ENCODE peak calls at places on chromosomes 7 and 10, in seven cellular contexts. B, L, R, H, I, O and E are unnamed samples.

GRCh38 chr7:102890292-102890970 is 22.4 kb upstream of the LRRC17 start:
- DNase-seq in B (peak; percentile 57), L (no peak), R (no peak), H (no peak), I (no peak), O (no peak), E (no peak)

GRCh38 chr7:1920266-1920681 is 250.2 kb downstream of the ELFN1 start:
- DNase-seq in B (no peak), L (peak; percentile 72), R (no peak), H (peak; percentile 71), I (no peak), O (no peak), E (no peak)

GRCh38 chr7:150801946-150802771 is 1.6 kb downstream of the TMEM176A start:
- DNase-seq in B (no peak), L (no peak), R (no peak), H (no peak), I (no peak), O (no peak), E (no peak)

GRCh38 chr10:49009231-49009979 is 69.8 kb upstream of the LRRC18 start:
- DNase-seq in B (no peak), L (no peak), R (no peak), H (no peak), I (no peak), O (no peak), E (no peak)

GRCh38 chr7:138981332-138982203 is at the start of gene KIAA1549:
- DNase-seq in B (peak; percentile 76), L (peak; percentile 84), R (peak; percentile 30), H (peak; percentile 27), I (peak; percentile 58), O (no peak), E (no peak)

GRCh38 chr7:111587126-111587525 is 24.8 kb upstream of the IMMP2L start:
- DNase-seq in B (no peak), L (no peak), R (no peak), H (no peak), I (no peak), O (no peak), E (no peak)

GRCh38 chr10:45227042-45227441 is 88.4 kb downstream of the OR13A1 start:
- DNase-seq in B (no peak), L (no peak), R (no peak), H (no peak), I (no peak), O (no peak), E (no peak)

GRCh38 chr7:101688183-101688831 is 59.2 kb upstream of the MYL10 start:
- DNase-seq in B (peak; percentile 73), L (peak; percentile 93), R (peak; percentile 60), H (peak; percentile 72), I (peak; percentile 84), O (peak; percentile 28), E (peak; percentile 40)

GRCh38 chr7:27092753-27093097 is 3.1 kb downstream of the HOXA1 start:
- DNase-seq in B (no peak), L (no peak), R (no peak), H (no peak), I (no peak), O (no peak), E (no peak)

GRCh38 chr10:51363415-51363814 is 289.1 kb downstream of the PRKG1 start:
- DNase-seq in B (no peak), L (no peak), R (no peak), H (no peak), I (no peak), O (no peak), E (no peak)

GRCh38 chr10:59079386-59080226 is 96.8 kb upstream of the PHYHIPL start:
- DNase-seq in B (peak; percentile 71), L (no peak), R (no peak), H (no peak), I (no peak), O (no peak), E (no peak)
- H3K4me3 ChIP-seq in B (no peak overlapping the region), L (no peak overlapping the region), R (no peak overlapping the region), H (no peak overlapping the region), I (no peak overlapping the region), O (no peak overlapping the region), E (no peak overlapping the region)

DNA sequence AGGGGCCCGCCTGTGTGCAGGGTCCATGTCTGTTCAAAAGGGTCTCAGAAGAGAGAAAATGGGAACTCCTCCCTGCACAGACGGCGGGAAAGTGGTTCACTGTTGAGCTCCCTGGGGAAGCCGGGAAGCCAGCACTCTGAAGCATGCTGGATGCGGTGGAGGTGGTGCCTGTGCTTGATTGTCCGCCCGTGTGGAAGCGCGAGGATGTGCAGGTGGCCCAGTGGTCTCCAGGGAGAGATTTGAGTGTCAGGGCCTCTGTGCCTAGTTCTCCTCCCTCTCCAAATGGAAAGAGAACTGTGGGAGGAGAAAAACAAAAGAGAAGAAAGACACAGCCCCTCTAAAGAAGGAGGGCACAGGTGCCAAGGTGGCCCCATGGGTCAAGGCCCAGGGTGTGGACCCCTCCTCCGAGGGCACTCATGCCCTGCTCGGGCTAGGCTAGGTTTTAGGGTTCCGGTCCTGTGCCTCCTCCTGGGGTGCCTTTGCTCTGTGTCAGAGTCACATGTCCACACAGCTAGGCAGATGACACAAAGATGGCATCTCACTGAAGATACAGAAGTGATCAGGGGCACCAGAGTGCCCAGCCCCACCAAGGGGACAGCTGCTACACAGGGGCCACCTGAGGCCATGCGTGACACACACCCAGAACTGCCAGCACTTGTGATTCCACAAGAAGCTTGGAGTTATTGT is 116.6 kb upstream of the PPIF start:
- DNase-seq in B (no peak), L (no peak), R (no peak), H (no peak), I (no peak), O (no peak), E (no peak)
- H3K27ac ChIP-seq in B (peak overlapping the region; percentile 40), L (no peak overlapping the region), R (no peak overlapping the region), H (no peak overlapping the region), I (no peak overlapping the region), O (no peak overlapping the region), E (no peak overlapping the region)

DNA sequence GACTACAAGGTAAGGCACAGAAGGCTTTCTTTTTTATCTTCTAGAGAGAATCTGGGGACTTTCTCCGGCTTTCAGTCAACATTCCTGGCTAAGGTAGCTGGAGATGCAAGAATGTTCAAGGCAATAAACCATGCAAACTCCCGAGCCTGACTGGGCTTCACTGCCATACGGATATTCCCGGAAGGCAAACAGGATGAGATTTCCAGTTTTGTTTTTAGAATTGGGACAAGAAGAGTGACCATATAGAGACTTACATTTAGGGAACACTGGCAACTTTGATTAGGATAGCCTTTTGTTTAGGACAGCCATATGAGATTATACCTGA is 269 bp downstream of the CALD1 start:
- DNase-seq in B (no peak), L (no peak), R (no peak), H (no peak), I (no peak), O (no peak), E (no peak)
- H3K4me1 ChIP-seq in B (peaks cover 17% of the 10 kb centered on the region), L (no peaks in the 10 kb centered on the region), R (peaks cover 42% of the 10 kb centered on the region), H (no peaks in the 10 kb centered on the region), I (peaks cover 16% of the 10 kb centered on the region), O (peaks cover 33% of the 10 kb centered on the region), E (no peaks in the 10 kb centered on the region)

DNA sequence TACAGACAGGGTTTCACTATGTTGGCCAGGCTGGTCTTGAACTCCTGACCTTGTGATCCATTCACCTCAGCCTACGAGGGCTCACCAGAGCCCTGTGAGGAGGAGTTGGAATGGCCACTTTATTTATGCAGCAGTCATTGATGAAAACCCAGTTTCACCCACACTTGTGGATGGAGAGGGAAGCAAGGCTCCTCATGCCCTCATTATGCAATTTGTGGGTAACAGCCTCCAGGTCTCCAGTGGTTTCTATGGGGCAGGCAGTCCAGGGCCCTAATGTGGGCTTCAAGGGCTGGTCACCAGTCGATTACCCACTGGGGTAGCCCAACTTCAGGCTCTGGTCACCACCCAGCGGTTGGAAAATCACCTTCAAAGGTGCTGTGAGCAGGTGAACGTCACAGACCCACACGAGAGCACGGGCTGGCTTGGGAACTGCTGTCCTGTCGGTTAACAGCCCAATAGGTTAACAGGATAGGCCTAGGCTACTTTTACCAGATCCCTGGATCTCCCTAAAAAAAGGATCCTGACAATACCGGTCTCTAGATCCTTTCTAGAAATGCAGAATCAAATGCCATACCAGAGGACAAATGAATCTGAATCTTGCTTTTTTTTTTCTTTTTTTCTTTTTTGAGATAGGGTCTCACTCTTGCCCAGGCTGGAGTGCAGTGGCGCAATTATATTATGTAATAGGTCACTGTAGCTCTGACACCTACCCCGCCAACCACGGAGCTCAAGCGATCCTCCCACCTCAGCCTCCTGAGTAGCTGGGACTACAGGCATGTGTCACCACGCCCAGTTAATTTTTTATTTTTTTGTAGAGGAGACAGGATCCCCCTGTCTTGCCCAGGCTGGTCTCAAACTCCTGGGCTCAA is 97.8 kb downstream of the SLC37A3 start:
- DNase-seq in B (no peak), L (no peak), R (no peak), H (no peak), I (no peak), O (no peak), E (no peak)
- H3K4me3 ChIP-seq in B (no peak overlapping the region), L (no peak overlapping the region), R (no peak overlapping the region), H (no peak overlapping the region), I (no peak overlapping the region), O (no peak overlapping the region), E (no peak overlapping the region)

GRCh38 chr10:99966306-99966705 is 43.4 kb downstream of the DNMBP start:
- DNase-seq in B (peak; percentile 66), L (no peak), R (no peak), H (no peak), I (no peak), O (no peak), E (no peak)
- H3K27ac ChIP-seq in B (peak overlapping the region; percentile 44), L (peak overlapping the region; percentile 36), R (no peak overlapping the region), H (no peak overlapping the region), I (no peak overlapping the region), O (no peak overlapping the region), E (no peak overlapping the region)

GRCh38 chr10:5827841-5828240 is 14.6 kb upstream of the GDI2 start:
- DNase-seq in B (no peak), L (no peak), R (no peak), H (no peak), I (no peak), O (no peak), E (no peak)
- H3K4me1 ChIP-seq in B (peaks cover 7% of the 10 kb centered on the region), L (no peaks in the 10 kb centered on the region), R (no peaks in the 10 kb centered on the region), H (no peaks in the 10 kb centered on the region), I (no peaks in the 10 kb centered on the region), O (no peaks in the 10 kb centered on the region), E (no peaks in the 10 kb centered on the region)

GRCh38 chr7:30321089-30321991 is 36.9 kb downstream of the ZNRF2 start:
- DNase-seq in B (peak; percentile 36), L (no peak), R (no peak), H (no peak), I (no peak), O (no peak), E (no peak)

GRCh38 chr7:30320392-30320791 is 36.0 kb downstream of the ZNRF2 start:
- DNase-seq in B (no peak), L (no peak), R (no peak), H (no peak), I (no peak), O (no peak), E (no peak)

GRCh38 chr7:30327813-30328212 is 43.4 kb downstream of the ZNRF2 start:
- DNase-seq in B (peak; percentile 40), L (no peak), R (no peak), H (no peak), I (no peak), O (no peak), E (no peak)

GRCh38 chr7:30321992-30322637 is 37.7 kb downstream of the ZNRF2 start:
- DNase-seq in B (peak; percentile 56), L (no peak), R (no peak), H (no peak), I (peak; percentile 22), O (no peak), E (peak; percentile 28)

GRCh38 chr7:30322656-30323355 is 38.4 kb downstream of the ZNRF2 start:
- DNase-seq in B (no peak), L (no peak), R (no peak), H (no peak), I (no peak), O (no peak), E (no peak)
- H3K4me3 ChIP-seq in B (no peak overlapping the region), L (no peak overlapping the region), R (no peak overlapping the region), H (peak overlapping the region; percentile 26), I (no peak overlapping the region), O (peak overlapping the region; percentile 53), E (no peak overlapping the region)